ENCODE peak calls at places on chromosomes 3 and 15, in ten cellular contexts. One of them, this sample, is unnamed.

GRCh38 chr15:78325092-78325843 is 14.9 kb upstream of the CRABP1 start:
- DNase-seq in adrenal gland: no peak
- DNase-seq in HL-60: no peak
- DNase-seq in OCI-LY7: no peak
- DNase-seq in transverse colon: no peak
- DNase-seq in stomach: no peak
- DNase-seq in right lobe of liver: no peak
- DNase-seq in uterus: no peak
- DNase-seq in CD8-positive, alpha-beta T cell: no peak
- DNase-seq in A549: no peak
- DNase-seq in this sample: no peak

GRCh38 chr3:131349946-131350347 is 31.6 kb upstream of the NUDT16 start:
- DNase-seq in CD8-positive, alpha-beta T cell: no peak
- DNase-seq in right lobe of liver: peak
- DNase-seq in adrenal gland: peak
- DNase-seq in uterus: no peak
- DNase-seq in stomach: no peak
- DNase-seq in HL-60: no peak
- DNase-seq in transverse colon: no peak
- DNase-seq in OCI-LY7: no peak
- DNase-seq in A549: peak
- DNase-seq in this sample: no peak

GRCh38 chr3:33044676-33045075 is 52.3 kb downstream of the GLB1 start:
- DNase-seq in A549: no peak
- DNase-seq in OCI-LY7: peak
- DNase-seq in adrenal gland: no peak
- DNase-seq in uterus: no peak
- DNase-seq in stomach: no peak
- DNase-seq in right lobe of liver: no peak
- DNase-seq in HL-60: no peak
- DNase-seq in transverse colon: no peak
- DNase-seq in CD8-positive, alpha-beta T cell: no peak
- DNase-seq in this sample: no peak

GRCh38 chr3:174377096-174377495 is 482.0 kb upstream of the NAALADL2 start:
- DNase-seq in stomach: no peak
- DNase-seq in adrenal gland: no peak
- DNase-seq in right lobe of liver: no peak
- DNase-seq in CD8-positive, alpha-beta T cell: no peak
- DNase-seq in OCI-LY7: no peak
- DNase-seq in uterus: no peak
- DNase-seq in A549: no peak
- DNase-seq in transverse colon: no peak
- DNase-seq in HL-60: no peak
- DNase-seq in this sample: no peak

GRCh38 chr3:10528046-10528445 is 22.7 kb upstream of the ATP2B2 start:
- DNase-seq in OCI-LY7: no peak
- DNase-seq in adrenal gland: no peak
- DNase-seq in stomach: peak
- DNase-seq in transverse colon: no peak
- DNase-seq in HL-60: no peak
- DNase-seq in CD8-positive, alpha-beta T cell: no peak
- DNase-seq in A549: no peak
- DNase-seq in right lobe of liver: no peak
- DNase-seq in uterus: no peak
- DNase-seq in this sample: peak

GRCh38 chr3:42735609-42736008 is 33.0 kb upstream of the HHATL start:
- DNase-seq in HL-60: no peak
- DNase-seq in right lobe of liver: no peak
- DNase-seq in stomach: no peak
- DNase-seq in CD8-positive, alpha-beta T cell: no peak
- DNase-seq in transverse colon: no peak
- DNase-seq in OCI-LY7: no peak
- DNase-seq in A549: no peak
- DNase-seq in uterus: no peak
- DNase-seq in adrenal gland: no peak
- DNase-seq in this sample: peak

GRCh38 chr3:110814170-110815007 is 257.2 kb upstream of the NECTIN3 start:
- DNase-seq in A549: peak
- DNase-seq in adrenal gland: no peak
- DNase-seq in HL-60: no peak
- DNase-seq in stomach: no peak
- DNase-seq in uterus: no peak
- DNase-seq in CD8-positive, alpha-beta T cell: no peak
- DNase-seq in transverse colon: peak
- DNase-seq in right lobe of liver: no peak
- DNase-seq in OCI-LY7: no peak
- DNase-seq in this sample: peak

GRCh38 chr3:170563712-170564423 is 22.0 kb downstream of the SLC7A14 start:
- DNase-seq in HL-60: no peak
- DNase-seq in OCI-LY7: no peak
- DNase-seq in A549: no peak
- DNase-seq in adrenal gland: no peak
- DNase-seq in stomach: no peak
- DNase-seq in CD8-positive, alpha-beta T cell: no peak
- DNase-seq in right lobe of liver: no peak
- DNase-seq in uterus: no peak
- DNase-seq in transverse colon: no peak
- DNase-seq in this sample: no peak

GRCh38 chr3:181561130-181561529 is 150.6 kb upstream of the SOX2 start:
- DNase-seq in adrenal gland: no peak
- DNase-seq in transverse colon: no peak
- DNase-seq in A549: no peak
- DNase-seq in uterus: no peak
- DNase-seq in right lobe of liver: no peak
- DNase-seq in HL-60: no peak
- DNase-seq in CD8-positive, alpha-beta T cell: no peak
- DNase-seq in OCI-LY7: no peak
- DNase-seq in stomach: no peak
- DNase-seq in this sample: no peak

GRCh38 chr15:81014446-81015093 is 13.8 kb downstream of the TLNRD1 start:
- DNase-seq in stomach: no peak
- DNase-seq in OCI-LY7: no peak
- DNase-seq in uterus: no peak
- DNase-seq in CD8-positive, alpha-beta T cell: no peak
- DNase-seq in A549: no peak
- DNase-seq in HL-60: no peak
- DNase-seq in adrenal gland: no peak
- DNase-seq in transverse colon: no peak
- DNase-seq in right lobe of liver: no peak
- DNase-seq in this sample: no peak

GRCh38 chr3:138863776-138864113 is 29.0 kb upstream of the PIK3CB start:
- DNase-seq in A549: no peak
- DNase-seq in right lobe of liver: no peak
- DNase-seq in CD8-positive, alpha-beta T cell: no peak
- DNase-seq in transverse colon: no peak
- DNase-seq in HL-60: no peak
- DNase-seq in stomach: no peak
- DNase-seq in uterus: no peak
- DNase-seq in adrenal gland: no peak
- DNase-seq in OCI-LY7: no peak
- DNase-seq in this sample: no peak

GRCh38 chr15:40911139-40911538 is 16.9 kb downstream of the VPS18 start:
- DNase-seq in CD8-positive, alpha-beta T cell: no peak
- DNase-seq in transverse colon: no peak
- DNase-seq in A549: no peak
- DNase-seq in HL-60: no peak
- DNase-seq in right lobe of liver: no peak
- DNase-seq in adrenal gland: no peak
- DNase-seq in OCI-LY7: no peak
- DNase-seq in stomach: no peak
- DNase-seq in uterus: no peak
- DNase-seq in this sample: no peak

GRCh38 chr15:51121118-51121517 is 26.4 kb upstream of the TNFAIP8L3 start:
- DNase-seq in uterus: peak
- DNase-seq in adrenal gland: peak
- DNase-seq in stomach: no peak
- DNase-seq in A549: peak
- DNase-seq in right lobe of liver: no peak
- DNase-seq in transverse colon: no peak
- DNase-seq in CD8-positive, alpha-beta T cell: no peak
- DNase-seq in OCI-LY7: no peak
- DNase-seq in HL-60: peak
- DNase-seq in this sample: no peak

GRCh38 chr3:14798231-14798630 is 20.5 kb upstream of the FGD5 start:
- DNase-seq in OCI-LY7: no peak
- DNase-seq in adrenal gland: no peak
- DNase-seq in stomach: no peak
- DNase-seq in transverse colon: no peak
- DNase-seq in right lobe of liver: no peak
- DNase-seq in A549: no peak
- DNase-seq in CD8-positive, alpha-beta T cell: no peak
- DNase-seq in uterus: peak
- DNase-seq in HL-60: no peak
- DNase-seq in this sample: no peak

GRCh38 chr3:123816673-123817207 is 67.4 kb downstream of the MYLK start:
- DNase-seq in uterus: no peak
- DNase-seq in A549: no peak
- DNase-seq in HL-60: no peak
- DNase-seq in transverse colon: no peak
- DNase-seq in CD8-positive, alpha-beta T cell: no peak
- DNase-seq in stomach: no peak
- DNase-seq in OCI-LY7: no peak
- DNase-seq in right lobe of liver: no peak
- DNase-seq in adrenal gland: no peak
- DNase-seq in this sample: no peak
- H3K27ac ChIP-seq in uterus: peak
- H3K27ac ChIP-seq in A549: no peak
- H3K27ac ChIP-seq in HL-60: no peak
- H3K27ac ChIP-seq in transverse colon: peak
- H3K27ac ChIP-seq in CD8-positive, alpha-beta T cell: no peak
- H3K27ac ChIP-seq in stomach: peak
- H3K27ac ChIP-seq in OCI-LY7: no peak
- H3K27ac ChIP-seq in right lobe of liver: no peak
- H3K27ac ChIP-seq in adrenal gland: peak
- H3K27ac ChIP-seq in this sample: peak

DNA sequence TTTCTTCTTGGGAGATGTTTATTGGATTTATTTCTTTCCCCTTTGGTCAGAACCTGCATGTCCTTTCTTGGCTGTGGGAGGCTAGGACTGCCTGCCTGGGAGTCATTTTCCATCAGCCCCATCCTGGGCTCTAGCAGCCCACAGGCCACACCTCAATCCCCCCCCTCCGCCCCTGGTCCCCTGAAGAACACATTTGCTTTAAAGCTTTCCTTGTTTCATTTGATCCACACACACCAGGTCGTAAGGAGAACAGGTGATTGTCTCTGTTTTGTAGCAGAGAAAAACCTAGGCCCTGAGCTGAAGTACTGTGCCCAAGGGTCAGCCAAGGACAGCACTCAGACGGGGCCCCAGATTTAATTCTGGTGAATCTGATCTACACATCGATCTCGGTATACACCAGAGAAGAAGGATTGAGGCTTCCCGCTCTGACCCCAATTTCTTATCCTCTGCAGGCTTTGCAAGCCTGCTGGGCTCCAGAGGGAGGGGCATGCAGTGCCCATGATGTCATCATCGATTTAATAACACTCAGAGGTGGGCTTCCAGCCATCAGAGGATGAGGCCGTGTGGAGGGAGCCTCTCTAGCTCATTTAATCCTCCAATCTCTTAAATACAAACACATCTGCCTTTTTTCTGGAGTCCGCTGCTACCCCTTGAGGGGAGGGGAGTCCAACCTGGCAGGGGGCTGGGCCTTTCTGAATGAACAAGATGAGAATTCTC is 1.7 kb upstream of the CLN6 start:
- DNase-seq in stomach: peak
- DNase-seq in uterus: no peak
- DNase-seq in transverse colon: no peak
- DNase-seq in A549: no peak
- DNase-seq in OCI-LY7: no peak
- DNase-seq in HL-60: no peak
- DNase-seq in right lobe of liver: no peak
- DNase-seq in CD8-positive, alpha-beta T cell: no peak
- DNase-seq in adrenal gland: no peak
- DNase-seq in this sample: no peak
- H3K4me3 ChIP-seq in stomach: no peak
- H3K4me3 ChIP-seq in uterus: no peak
- H3K4me3 ChIP-seq in transverse colon: no peak
- H3K4me3 ChIP-seq in A549: no peak
- H3K4me3 ChIP-seq in OCI-LY7: no peak
- H3K4me3 ChIP-seq in HL-60: no peak
- H3K4me3 ChIP-seq in right lobe of liver: no peak
- H3K4me3 ChIP-seq in CD8-positive, alpha-beta T cell: no peak
- H3K4me3 ChIP-seq in adrenal gland: no peak
- H3K4me3 ChIP-seq in this sample: no peak

DNA sequence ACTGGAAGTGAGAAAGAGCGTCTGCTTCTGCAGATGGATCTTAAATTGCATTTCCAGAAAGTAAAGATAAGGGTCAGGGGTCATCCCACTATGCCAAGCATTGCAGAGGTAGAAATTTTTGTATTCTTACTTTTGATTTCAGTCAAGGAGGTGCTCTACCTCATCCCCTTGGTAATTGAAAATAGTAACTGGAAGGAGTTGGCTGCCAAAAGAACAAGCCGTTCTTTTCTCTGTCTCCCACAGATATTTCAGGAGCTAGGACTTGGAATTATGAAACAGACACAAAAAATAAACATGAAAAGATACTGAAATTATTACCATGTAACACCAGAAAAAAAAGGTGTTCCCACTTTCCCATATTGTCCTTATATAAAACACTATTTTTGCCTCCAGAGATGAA is 309.9 kb upstream of the UMPS start:
- DNase-seq in stomach: no peak
- DNase-seq in right lobe of liver: no peak
- DNase-seq in HL-60: no peak
- DNase-seq in A549: no peak
- DNase-seq in uterus: no peak
- DNase-seq in CD8-positive, alpha-beta T cell: no peak
- DNase-seq in OCI-LY7: no peak
- DNase-seq in transverse colon: no peak
- DNase-seq in adrenal gland: no peak
- DNase-seq in this sample: no peak
- H3K27ac ChIP-seq in stomach: no peak
- H3K27ac ChIP-seq in right lobe of liver: no peak
- H3K27ac ChIP-seq in HL-60: no peak
- H3K27ac ChIP-seq in A549: no peak
- H3K27ac ChIP-seq in uterus: no peak
- H3K27ac ChIP-seq in CD8-positive, alpha-beta T cell: no peak
- H3K27ac ChIP-seq in OCI-LY7: no peak
- H3K27ac ChIP-seq in transverse colon: no peak
- H3K27ac ChIP-seq in adrenal gland: no peak
- H3K27ac ChIP-seq in this sample: no peak

DNA sequence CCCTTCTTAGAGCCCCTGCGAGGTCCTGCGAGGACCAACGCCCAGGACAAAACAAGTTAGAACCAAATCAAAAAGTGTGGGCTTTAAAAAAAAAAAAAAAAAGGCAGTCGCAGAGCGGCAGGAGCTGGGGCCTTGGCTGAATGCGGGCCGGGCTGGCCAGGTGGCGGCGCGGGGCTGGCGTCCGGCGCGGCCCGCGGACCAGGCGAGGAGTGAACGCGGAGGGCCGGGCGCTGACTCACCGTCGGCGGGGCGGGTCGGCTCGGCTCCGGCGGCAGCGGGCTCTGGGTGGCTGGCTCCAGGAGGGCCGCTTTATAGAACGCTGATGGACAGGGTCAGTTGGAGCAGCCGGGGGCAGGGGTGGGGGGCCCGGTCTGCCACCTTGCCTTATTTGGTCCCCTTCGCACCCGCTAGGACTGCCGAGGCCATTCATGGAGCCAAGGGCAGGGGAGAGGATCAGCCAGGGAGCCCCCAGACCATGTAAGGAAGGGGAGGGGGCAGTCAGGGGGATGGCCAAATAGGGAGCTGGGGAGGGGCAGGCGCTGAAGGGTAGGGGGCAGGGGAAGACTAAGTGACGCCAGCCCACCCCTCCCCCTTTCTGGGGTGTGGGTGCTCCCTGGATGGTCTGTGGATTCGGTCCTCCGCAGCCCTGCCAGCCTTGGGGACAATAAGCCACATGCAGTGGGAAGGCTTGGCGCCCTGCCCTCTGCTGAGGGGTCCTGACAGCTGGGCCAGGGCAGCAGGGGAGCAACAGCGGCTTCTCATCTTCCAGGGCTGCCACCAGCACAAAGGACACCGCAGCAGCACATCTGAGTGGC is at the start of gene ACTC1:
- DNase-seq in OCI-LY7: no peak
- DNase-seq in adrenal gland: peak
- DNase-seq in HL-60: no peak
- DNase-seq in uterus: peak
- DNase-seq in right lobe of liver: peak
- DNase-seq in A549: peak
- DNase-seq in CD8-positive, alpha-beta T cell: no peak
- DNase-seq in transverse colon: no peak
- DNase-seq in stomach: peak
- DNase-seq in this sample: no peak
- H3K4me3 ChIP-seq in OCI-LY7: no peak
- H3K4me3 ChIP-seq in adrenal gland: no peak
- H3K4me3 ChIP-seq in HL-60: no peak
- H3K4me3 ChIP-seq in uterus: no peak
- H3K4me3 ChIP-seq in right lobe of liver: no peak
- H3K4me3 ChIP-seq in A549: peak
- H3K4me3 ChIP-seq in CD8-positive, alpha-beta T cell: no peak
- H3K4me3 ChIP-seq in transverse colon: no peak
- H3K4me3 ChIP-seq in stomach: peak
- H3K4me3 ChIP-seq in this sample: no peak

This sample was measured in colonic mucosa.